ENCODE peak calls at places on chromosomes 11 and 22, in six cellular contexts. Q is IMR-90, U is H9, L is trophoblast cell, J is H1, R is mesenchymal stem cell. E is an unnamed sample.

GRCh38 chr11:109526061-109526460 is 104.1 kb downstream of the C11orf87 start:
- DNase-seq in Q (no peak), U (no peak), L (peak; percentile 87), J (no peak), R (no peak), E (no peak)

GRCh38 chr22:42919199-42919598 is 62.1 kb upstream of the ARFGAP3 start:
- DNase-seq in Q (no peak), U (no peak), L (peak; percentile 95), J (no peak), R (peak; percentile 65), E (no peak)

GRCh38 chr11:14480716-14481115 is 18.9 kb downstream of the COPB1 start:
- DNase-seq in Q (no peak), U (no peak), L (no peak), J (no peak), R (peak; percentile 10), E (no peak)

GRCh38 chr11:27921472-27921871 is 186.5 kb downstream of the KIF18A start:
- DNase-seq in Q (peak; percentile 13), U (no peak), L (no peak), J (no peak), R (no peak), E (no peak)

GRCh38 chr11:75273989-75274391 is 33.4 kb downstream of the TPBGL start:
- DNase-seq in Q (no peak), U (peak; percentile 19), L (no peak), J (no peak), R (no peak), E (no peak)

GRCh38 chr11:66126808-66127555 is 56.9 kb downstream of the PACS1 start:
- DNase-seq in Q (peak; percentile 79), U (peak; percentile 48), L (peak; percentile 46), J (no peak), R (peak; percentile 81), E (no peak)

GRCh38 chr22:21567456-21568206 is at the start of gene UBE2L3:
- DNase-seq in Q (peak; percentile 74), U (peak; percentile 92), L (peak; percentile 82), J (peak; percentile 91), R (peak; percentile 88), E (peak; percentile 80)

GRCh38 chr11:65558785-65559509 is 788 bp upstream of the LTBP3 start:
- DNase-seq in Q (peak; percentile 33), U (no peak), L (no peak), J (no peak), R (no peak), E (no peak)

GRCh38 chr11:74427377-74427776 is 29.1 kb upstream of the PGM2L1 start:
- DNase-seq in Q (peak; percentile 21), U (no peak), L (no peak), J (no peak), R (no peak), E (no peak)

GRCh38 chr11:74926304-74927030 is 22.4 kb downstream of the XRRA1 start:
- DNase-seq in Q (peak; percentile 56), U (no peak), L (no peak), J (no peak), R (peak; percentile 23), E (no peak)

GRCh38 chr11:65172600-65172999 is 2.6 kb downstream of the SPDYC start:
- DNase-seq in Q (no peak), U (no peak), L (no peak), J (no peak), R (no peak), E (no peak)

GRCh38 chr22:36816635-36817428 is at the start of gene PVALB:
- DNase-seq in Q (peak; percentile 13), U (no peak), L (peak; percentile 38), J (peak; percentile 65), R (peak; percentile 24), E (no peak)

GRCh38 chr22:35313311-35314121 is 13.8 kb downstream of the TOM1 start:
- DNase-seq in Q (peak; percentile 96), U (no peak), L (peak; percentile 23), J (no peak), R (peak; percentile 81), E (no peak)

GRCh38 chr11:64694821-64695365 is 28.1 kb downstream of the NRXN2 start:
- DNase-seq in Q (no peak), U (peak; percentile 56), L (no peak), J (peak; percentile 74), R (no peak), E (no peak)

GRCh38 chr22:44587004-44587793 is 89.2 kb upstream of the RTL6 start:
- DNase-seq in Q (peak; percentile 11), U (no peak), L (peak; percentile 94), J (no peak), R (no peak), E (no peak)

GRCh38 chr11:24198458-24198857 is 298.4 kb upstream of the LUZP2 start:
- DNase-seq in Q (peak; percentile 41), U (no peak), L (no peak), J (no peak), R (peak; percentile 16), E (no peak)

GRCh38 chr11:73648629-73649046 is 2.3 kb downstream of the PLEKHB1 start:
- DNase-seq in Q (no peak), U (no peak), L (no peak), J (no peak), R (no peak), E (no peak)

GRCh38 chr11:122769126-122769780 is 69.0 kb upstream of the CRTAM start:
- DNase-seq in Q (peak; percentile 61), U (no peak), L (no peak), J (no peak), R (no peak), E (no peak)

GRCh38 chr11:14906614-14907392 is 14.8 kb upstream of the CYP2R1 start:
- DNase-seq in Q (no peak), U (peak; percentile 27), L (no peak), J (no peak), R (no peak), E (no peak)

GRCh38 chr11:69954756-69955155 is 123.4 kb upstream of the ANO1 start:
- DNase-seq in Q (no peak), U (no peak), L (no peak), J (no peak), R (no peak), E (no peak)

GRCh38 chr11:32266611-32267010 is 168.7 kb downstream of the WT1 start:
- DNase-seq in Q (peak; percentile 4), U (no peak), L (no peak), J (no peak), R (no peak), E (no peak)

GRCh38 chr22:48391171-48391711 is 1436.4 kb downstream of the BRD1 start:
- DNase-seq in Q (no peak), U (no peak), L (no peak), J (peak; percentile 35), R (no peak), E (no peak)

GRCh38 chr11:16738198-16738948 is at the start of gene C11orf58:
- DNase-seq in Q (peak; percentile 96), U (peak; percentile 96), L (peak; percentile 100), J (peak; percentile 94), R (peak; percentile 99), E (peak; percentile 96)

GRCh38 chr22:48581206-48581766 is 1246.4 kb downstream of the BRD1 start:
- DNase-seq in Q (no peak), U (no peak), L (no peak), J (no peak), R (no peak), E (no peak)

GRCh38 chr22:37747090-37747714 is 50.4 kb downstream of the TRIOBP start:
- DNase-seq in Q (peak; percentile 66), U (peak; percentile 59), L (peak; percentile 28), J (no peak), R (peak; percentile 76), E (no peak)

GRCh38 chr22:37229012-37229804 is 14.9 kb downstream of the RAC2 start:
- DNase-seq in Q (peak; percentile 87), U (no peak), L (no peak), J (no peak), R (peak; percentile 87), E (no peak)

GRCh38 chr11:126124284-126124683 is 61.6 kb upstream of the CDON start:
- DNase-seq in Q (peak; percentile 15), U (no peak), L (no peak), J (no peak), R (no peak), E (no peak)

GRCh38 chr22:39241632-39242388 is 3.0 kb downstream of the PDGFB start:
- DNase-seq in Q (no peak), U (no peak), L (peak; percentile 16), J (no peak), R (no peak), E (no peak)

DNA sequence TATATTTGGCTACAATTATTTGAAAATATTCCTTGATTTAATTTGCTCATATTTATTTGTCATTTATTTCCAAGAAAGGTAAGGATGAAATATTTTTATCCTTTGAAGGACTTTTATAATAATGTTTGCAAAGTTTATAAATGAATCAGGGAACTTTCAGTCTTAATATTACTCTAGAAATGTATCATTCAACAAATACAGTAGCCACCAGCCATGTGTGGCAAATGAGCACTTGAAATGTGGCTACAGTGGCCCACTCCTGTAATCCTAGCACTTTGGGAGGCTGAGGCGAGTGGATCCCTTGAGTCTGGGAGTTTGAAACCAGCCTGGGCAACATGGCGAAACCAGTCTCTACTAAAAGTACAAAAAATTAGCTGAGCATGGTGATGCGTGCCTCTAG is 20.3 kb upstream of the PHF21A start:
- DNase-seq in Q (no peak), U (no peak), L (no peak), J (no peak), R (no peak), E (no peak)
- H3K14ac ChIP-seq in Q (no peak overlapping the region), U (no peak overlapping the region), L (no peak overlapping the region), J (no peak overlapping the region), R (peak overlapping the region; percentile 41), E (no peak overlapping the region)

GRCh38 chr11:77431813-77432212 is 42.1 kb downstream of the PAK1 start:
- DNase-seq in Q (no peak), U (no peak), L (no peak), J (no peak), R (no peak), E (no peak)
- H3K14ac ChIP-seq in Q (no peak overlapping the region), U (no peak overlapping the region), L (no peak overlapping the region), J (no peak overlapping the region), R (no peak overlapping the region), E (no peak overlapping the region)

DNA sequence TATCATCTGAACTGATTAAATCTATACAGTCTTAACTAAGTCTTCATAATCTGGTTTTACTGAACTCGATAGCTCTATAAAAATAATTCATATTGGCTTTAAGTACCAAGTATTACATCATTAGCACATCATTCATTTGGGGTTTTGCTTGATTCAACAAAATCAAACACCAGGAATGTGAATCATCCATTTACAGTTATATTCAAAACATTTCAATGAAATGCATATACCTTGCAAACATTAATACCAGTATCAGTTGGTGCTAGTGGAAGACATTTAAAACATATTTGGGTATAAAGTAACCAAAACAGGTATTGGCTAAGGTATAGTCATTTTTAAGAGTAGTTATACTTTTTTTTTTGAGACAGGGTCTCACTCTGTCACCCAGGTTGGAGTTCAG is 12.2 kb upstream of the CCDC89 start:
- DNase-seq in Q (no peak), U (no peak), L (no peak), J (no peak), R (no peak), E (no peak)
- H3K14ac ChIP-seq in Q (no peak overlapping the region), U (no peak overlapping the region), L (no peak overlapping the region), J (no peak overlapping the region), R (no peak overlapping the region), E (no peak overlapping the region)

DNA sequence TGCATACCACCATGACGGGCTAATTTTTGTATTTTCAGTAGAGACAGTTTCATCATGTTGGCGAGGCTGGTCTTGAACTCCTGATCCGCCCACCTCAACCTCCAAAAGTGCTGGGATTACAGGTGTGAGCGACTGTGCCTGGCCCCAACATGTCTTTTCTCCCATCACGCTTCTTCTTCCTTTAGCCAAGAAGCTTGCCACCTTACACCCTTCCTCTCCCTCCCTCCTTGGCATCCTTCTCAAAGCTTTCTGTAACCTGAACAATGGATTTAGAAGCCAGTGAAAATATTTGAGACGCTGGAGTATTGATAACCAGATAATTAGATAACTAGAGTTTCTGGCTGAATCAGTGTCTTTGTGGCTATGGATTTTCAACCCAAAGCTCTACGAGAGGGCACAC is 11.3 kb upstream of the NNMT start:
- DNase-seq in Q (no peak), U (no peak), L (no peak), J (peak; percentile 32), R (no peak), E (no peak)
- H3K14ac ChIP-seq in Q (no peak overlapping the region), U (no peak overlapping the region), L (no peak overlapping the region), J (no peak overlapping the region), R (no peak overlapping the region), E (no peak overlapping the region)